ENCODE peak calls at places on chromosomes 2 and 18, in four cellular contexts. D is A549, K is RWPE2, P is upper lobe of right lung. L is an unnamed sample.

GRCh38 chr18:44033144-44033543 is 647.5 kb upstream of the SETBP1 start:
- DNase-seq in D (no peak), K (no peak), P (no peak), L (no peak)

GRCh38 chr2:42567389-42567788 is 1.0 kb upstream of the MTA3 start:
- DNase-seq in D (no peak), K (no peak), P (no peak), L (no peak)

GRCh38 chr2:7392076-7392787 is 475.0 kb downstream of the RNF144A start:
- DNase-seq in D (no peak), K (no peak), P (no peak), L (peak)

GRCh38 chr2:61439241-61440002 is 31.5 kb downstream of the USP34 start:
- DNase-seq in D (no peak), K (no peak), P (peak), L (no peak)

GRCh38 chr18:24544141-24544498 is 83.7 kb downstream of the HRH4 start:
- DNase-seq in D (peak), K (no peak), P (no peak), L (peak)

GRCh38 chr2:9594361-9595063 is 36.3 kb downstream of the YWHAQ start:
- DNase-seq in D (peak), K (no peak), P (no peak), L (peak)

GRCh38 chr2:216671081-216671411 is 24.3 kb downstream of the IGFBP5 start:
- DNase-seq in D (no peak), K (no peak), P (no peak), L (no peak)

GRCh38 chr2:18404708-18405107 is 155.7 kb downstream of the RDH14 start:
- DNase-seq in D (no peak), K (no peak), P (no peak), L (no peak)

GRCh38 chr2:57862153-57862552 is 184.5 kb upstream of the VRK2 start:
- DNase-seq in D (peak), K (no peak), P (no peak), L (peak)

GRCh38 chr2:197777823-197778407 is 7.2 kb downstream of the BOLL start:
- DNase-seq in D (peak), K (no peak), P (no peak), L (peak)

GRCh38 chr18:79693561-79694205 is 14.1 kb downstream of the CTDP1 start:
- DNase-seq in D (no peak), K (no peak), P (no peak), L (no peak)

GRCh38 chr2:57696016-57696415 is 350.6 kb upstream of the VRK2 start:
- DNase-seq in D (peak), K (peak), P (no peak), L (peak)

GRCh38 chr2:119106301-119106897 is 52.2 kb downstream of the C1QL2 start:
- DNase-seq in D (no peak), K (no peak), P (peak), L (peak)

GRCh38 chr2:189014426-189015138 is 40.4 kb downstream of the COL3A1 start:
- DNase-seq in D (no peak), K (no peak), P (no peak), L (no peak)
- H3K27ac ChIP-seq in D (no peak), K (no peak), P (no peak), L (no peak)

GRCh38 chr18:32552421-32553030 is 81.8 kb upstream of the GAREM1 start:
- DNase-seq in D (peak), K (no peak), P (no peak), L (peak)

GRCh38 chr18:32550958-32551357 is 80.3 kb upstream of the GAREM1 start:
- DNase-seq in D (no peak), K (no peak), P (no peak), L (no peak)

GRCh38 chr18:32545631-32546030 is 74.9 kb upstream of the GAREM1 start:
- DNase-seq in D (no peak), K (no peak), P (no peak), L (no peak)

GRCh38 chr18:32549248-32549842 is 78.7 kb upstream of the GAREM1 start:
- DNase-seq in D (peak), K (no peak), P (no peak), L (peak)

GRCh38 chr18:32548688-32549087 is 78.0 kb upstream of the GAREM1 start:
- DNase-seq in D (no peak), K (no peak), P (no peak), L (no peak)
- TF ChIP-seq CTCF in D (no peak), K (no peak), P (no peak), L (no peak)

DNA sequence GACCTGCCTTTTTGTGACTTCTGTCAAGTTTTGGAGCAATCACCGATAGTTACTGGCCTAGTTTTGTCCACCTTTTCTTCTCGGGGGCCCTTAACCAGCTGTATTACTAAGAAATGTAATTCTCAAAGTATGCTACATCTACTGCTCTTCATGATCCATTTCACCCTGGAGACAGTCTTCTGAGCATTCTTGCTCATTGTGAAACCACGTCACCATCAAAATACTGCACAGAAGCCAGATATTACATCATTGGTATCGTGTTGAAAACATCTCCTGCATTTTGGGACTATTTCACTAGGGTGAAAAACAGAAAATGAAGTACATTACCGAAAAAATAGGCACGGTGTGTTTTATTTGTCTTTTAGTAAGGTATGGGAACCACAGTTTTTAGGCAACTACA is 11.7 kb downstream of the LYPD6B start:
- DNase-seq in D (no peak), K (no peak), P (no peak), L (no peak)
- H3K27ac ChIP-seq in D (no peak), K (no peak), P (no peak), L (no peak)

GRCh38 chr2:143617803-143618415 is 488.7 kb downstream of the ARHGAP15 start:
- DNase-seq in D (no peak), K (no peak), P (no peak), L (no peak)

GRCh38 chr2:143623270-143623669 is 494.1 kb downstream of the ARHGAP15 start:
- DNase-seq in D (no peak), K (no peak), P (no peak), L (no peak)
- TF ChIP-seq CTCF in D (no peak), K (no peak), P (no peak), L (no peak)

DNA sequence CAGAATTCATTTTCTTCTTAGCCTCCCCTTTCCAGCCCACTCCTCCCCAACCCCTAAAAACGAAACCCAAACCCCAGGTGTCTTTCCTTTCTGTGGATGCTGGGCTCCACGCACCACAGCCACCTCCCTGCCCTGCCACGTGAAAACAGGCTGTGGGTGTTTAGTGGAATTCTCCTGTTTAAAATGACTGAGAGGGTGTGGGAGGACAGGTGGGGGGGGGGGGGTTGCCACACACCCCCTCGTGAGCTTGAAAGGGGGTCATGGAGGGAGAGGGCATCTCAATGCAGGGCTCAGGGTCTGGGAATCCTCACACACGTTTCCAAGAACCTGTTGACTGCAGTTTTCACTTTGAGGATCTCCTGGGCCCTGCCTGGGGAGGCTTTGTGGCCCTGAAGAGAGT is 110.3 kb downstream of the FAM210A start:
- DNase-seq in D (no peak), K (no peak), P (no peak), L (no peak)
- H3K27ac ChIP-seq in D (no peak), K (no peak), P (no peak), L (no peak)

GRCh38 chr18:74870950-74871349 is 273.3 kb downstream of the ZNF407 start:
- DNase-seq in D (no peak), K (no peak), P (no peak), L (no peak)

GRCh38 chr18:74873629-74874028 is 276.0 kb downstream of the ZNF407 start:
- DNase-seq in D (no peak), K (no peak), P (no peak), L (no peak)

GRCh38 chr18:74869904-74870863 is 272.5 kb downstream of the ZNF407 start:
- DNase-seq in D (no peak), K (no peak), P (no peak), L (no peak)

GRCh38 chr18:74868461-74868860 is 270.8 kb downstream of the ZNF407 start:
- DNase-seq in D (no peak), K (no peak), P (no peak), L (no peak)

DNA sequence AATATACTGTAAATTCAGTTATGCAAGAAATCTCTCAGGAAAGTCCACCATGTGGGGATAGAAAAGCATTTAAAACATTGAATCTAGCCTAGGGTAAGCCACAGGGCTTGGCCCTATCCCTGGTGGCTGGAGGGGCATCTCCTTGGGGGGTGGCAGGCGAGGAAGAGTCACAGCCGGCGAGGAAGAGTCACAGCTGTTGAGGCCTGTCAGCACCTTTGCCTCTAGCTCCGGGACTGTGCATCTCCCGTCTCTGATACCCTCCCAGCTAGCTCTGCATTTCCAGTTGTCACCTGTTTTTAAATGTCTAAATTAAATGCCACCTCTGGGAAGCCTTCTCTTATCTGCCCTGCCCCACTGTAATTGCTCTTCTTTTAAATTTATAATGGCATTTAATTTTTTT is 276.7 kb downstream of the ZNF407 start:
- DNase-seq in D (no peak), K (no peak), P (no peak), L (no peak)
- TF ChIP-seq CTCF in D (no peak), K (no peak), P (no peak), L (no peak)

GRCh38 chr2:45929674-45930395 is 278.4 kb downstream of the PRKCE start:
- DNase-seq in D (no peak), K (no peak), P (no peak), L (no peak)
- H3K27ac ChIP-seq in D (no peak), K (no peak), P (peak), L (no peak)

GRCh38 chr2:31725444-31725843 is 144.7 kb upstream of the SRD5A2 start:
- DNase-seq in D (no peak), K (no peak), P (no peak), L (no peak)
- TF ChIP-seq CTCF in D (no peak), K (no peak), P (no peak), L (no peak)

GRCh38 chr2:54274781-54275242 is 18.8 kb upstream of the TSPYL6 start:
- DNase-seq in D (no peak), K (no peak), P (no peak), L (no peak)
- H3K27ac ChIP-seq in D (peak), K (no peak), P (no peak), L (no peak)